ENCODE peak calls at places on chromosomes 4 and X, in ten cellular contexts. A is glutamatergic neuron, X is heart right ventricle, Y is GM10248, J is mesothelial cell of epicardium, S is Calu3, Z is adrenal gland, B is A549, E is endodermal cell, V is suprapubic skin. T is an unnamed sample.
A peak's percentile ranks its signal among the peaks of the same experiment; 100 is the strongest.

GRCh38 chrX:57417827-57418226 is 131.3 kb downstream of the FAAH2 start:
- DNase-seq in J (no peak), B (no peak), Z (no peak), A (no peak), X (no peak), S (peak; percentile 0), E (no peak), V (no peak), Y (no peak), T (no peak)

GRCh38 chr4:19455850-19456602 is 795.7 kb upstream of the SLIT2 start:
- DNase-seq in J (no peak), Y (no peak), S (no peak), B (no peak), X (no peak), A (no peak), Z (no peak), E (no peak), V (no peak), T (no peak)

GRCh38 chrX:46588263-46588662 is 14.7 kb downstream of the CHST7 start:
- DNase-seq in Z (peak; percentile 38), A (no peak), J (no peak), S (peak; percentile 21), B (no peak), Y (no peak), X (peak; percentile 67), V (no peak), E (peak; percentile 60), T (no peak)

GRCh38 chr4:6688879-6689505 is 4.7 kb upstream of the S100P start:
- DNase-seq in Z (peak; percentile 54), X (no peak), Y (peak; percentile 83), S (peak; percentile 78), E (peak; percentile 91), B (peak; percentile 77), V (no peak), A (peak; percentile 77), J (peak; percentile 48), T (peak; percentile 91)

GRCh38 chr4:82320351-82320750 is 53.4 kb downstream of the HNRNPD start:
- DNase-seq in B (no peak), E (no peak), Y (no peak), Z (no peak), V (no peak), X (no peak), S (no peak), J (no peak), A (no peak), T (no peak)

GRCh38 chrX:154738013-154738738 is 12.7 kb downstream of the GAB3 start:
- DNase-seq in S (peak; percentile 15), A (no peak), X (peak; percentile 59), V (no peak), E (no peak), J (no peak), Z (peak; percentile 61), B (no peak), Y (no peak), T (no peak)

GRCh38 chr4:126386512-126386911 is 1071.8 kb downstream of the FAT4 start:
- DNase-seq in B (no peak), A (no peak), J (no peak), S (no peak), V (no peak), Z (no peak), X (no peak), E (no peak), Y (no peak), T (no peak)

GRCh38 chr4:117968606-117969005 is 65.7 kb upstream of the NDST3 start:
- DNase-seq in Z (no peak), A (no peak), X (no peak), B (no peak), Y (no peak), E (no peak), S (no peak), V (no peak), J (no peak), T (no peak)

GRCh38 chr4:139599594-139600374 is 43.8 kb upstream of the SETD7 start:
- DNase-seq in X (no peak), A (no peak), Y (no peak), E (no peak), V (no peak), J (no peak), S (peak; percentile 2), B (peak; percentile 80), Z (no peak), T (no peak)

GRCh38 chrX:47992093-47992375 is 11.8 kb downstream of the ZNF182 start:
- DNase-seq in E (no peak), Y (no peak), B (no peak), A (no peak), V (no peak), S (no peak), X (no peak), J (no peak), Z (no peak), T (no peak)

GRCh38 chr4:14180983-14181601 is 553.6 kb upstream of the BOD1L1 start:
- DNase-seq in Z (no peak), V (no peak), A (no peak), Y (no peak), J (no peak), B (peak; percentile 13), X (no peak), E (no peak), S (peak; percentile 1), T (no peak)

GRCh38 chr4:183360161-183360919 is 38.1 kb upstream of the CLDN24 start:
- DNase-seq in X (no peak), Y (no peak), A (no peak), Z (no peak), V (peak; percentile 6), J (no peak), B (no peak), E (no peak), S (no peak), T (no peak)

GRCh38 chr4:89054627-89055026 is 2.4 kb downstream of the FAM13A start:
- DNase-seq in Z (no peak), S (no peak), Y (no peak), E (no peak), J (no peak), V (no peak), A (no peak), X (no peak), B (no peak), T (no peak)

GRCh38 chr4:37675587-37676290 is 10.4 kb downstream of the RELL1 start:
- DNase-seq in X (no peak), A (no peak), J (no peak), Z (no peak), E (no peak), B (no peak), Y (peak; percentile 58), V (no peak), S (no peak), T (no peak)

GRCh38 chrX:25013593-25014365 is 2.0 kb downstream of the ARX start:
- DNase-seq in V (no peak), X (no peak), J (no peak), B (no peak), S (no peak), Y (peak; percentile 48), A (no peak), E (peak; percentile 68), Z (no peak), T (no peak)

GRCh38 chr4:104490096-104490769 is 4.5 kb downstream of the CXXC4 start:
- DNase-seq in B (peak; percentile 3), X (no peak), E (peak; percentile 60), S (no peak), J (no peak), V (no peak), A (no peak), Z (no peak), Y (peak; percentile 24), T (no peak)

GRCh38 chrX:36684053-36684452 is 324.1 kb upstream of the FAM47C start:
- DNase-seq in B (no peak), J (no peak), X (no peak), A (no peak), E (no peak), S (no peak), Z (no peak), Y (no peak), V (no peak), T (no peak)
- TF ChIP-seq CTCF in B (no peak), J (no peak), X (no peak), A (no peak), E (peak; percentile 59), S (no peak), Z (no peak), Y (no peak), V (no peak), T (no peak)

DNA sequence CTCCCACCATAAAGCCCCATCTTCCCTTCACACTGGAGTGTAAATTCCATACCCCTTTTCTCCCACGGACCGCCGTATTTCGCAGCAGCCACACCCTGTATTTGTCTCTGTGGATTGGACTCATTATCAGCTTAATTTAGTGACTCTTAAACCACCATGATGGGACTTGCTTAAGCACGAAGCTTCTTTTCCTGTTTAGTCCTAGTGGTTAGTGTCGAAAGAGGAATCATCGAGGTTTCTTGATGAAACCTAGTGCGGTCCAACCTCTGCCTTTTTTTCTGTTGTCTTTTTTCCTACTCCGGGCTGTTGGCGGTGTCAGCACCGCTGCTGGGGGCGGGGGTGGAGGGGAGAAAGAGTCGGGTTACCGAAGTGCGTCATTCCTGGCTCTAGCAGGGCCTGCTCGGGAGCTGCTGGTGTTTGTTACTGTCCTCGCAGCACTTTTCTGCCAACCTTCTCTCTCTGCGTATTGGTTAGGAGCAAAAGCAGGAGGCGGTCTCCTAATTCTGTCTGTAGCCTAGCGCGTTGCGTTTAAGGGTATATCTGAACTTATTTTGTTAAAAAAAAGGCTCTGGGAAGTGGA is 1.4 kb downstream of the STAG2 start:
- DNase-seq in B (peak; percentile 83), S (peak; percentile 89), A (peak; percentile 76), E (peak; percentile 92), Y (peak; percentile 61), Z (peak; percentile 92), J (peak; percentile 70), X (peak; percentile 92), V (peak; percentile 93), T (peak; percentile 93)
- TF ChIP-seq CTCF in B (no peak), S (no peak), A (no peak), E (no peak), Y (no peak), Z (no peak), J (no peak), X (no peak), V (no peak), T (no peak)

GRCh38 chr4:119136541-119136940 is 909 bp downstream of the MYOZ2 start:
- DNase-seq in X (no peak), E (no peak), V (no peak), Y (no peak), S (no peak), B (no peak), J (no peak), Z (no peak), A (no peak), T (no peak)
- TF ChIP-seq CTCF in X (peak; percentile 22), E (peak; percentile 48), V (no peak), Y (no peak), S (no peak), B (no peak), J (no peak), Z (no peak), A (no peak), T (no peak)

DNA sequence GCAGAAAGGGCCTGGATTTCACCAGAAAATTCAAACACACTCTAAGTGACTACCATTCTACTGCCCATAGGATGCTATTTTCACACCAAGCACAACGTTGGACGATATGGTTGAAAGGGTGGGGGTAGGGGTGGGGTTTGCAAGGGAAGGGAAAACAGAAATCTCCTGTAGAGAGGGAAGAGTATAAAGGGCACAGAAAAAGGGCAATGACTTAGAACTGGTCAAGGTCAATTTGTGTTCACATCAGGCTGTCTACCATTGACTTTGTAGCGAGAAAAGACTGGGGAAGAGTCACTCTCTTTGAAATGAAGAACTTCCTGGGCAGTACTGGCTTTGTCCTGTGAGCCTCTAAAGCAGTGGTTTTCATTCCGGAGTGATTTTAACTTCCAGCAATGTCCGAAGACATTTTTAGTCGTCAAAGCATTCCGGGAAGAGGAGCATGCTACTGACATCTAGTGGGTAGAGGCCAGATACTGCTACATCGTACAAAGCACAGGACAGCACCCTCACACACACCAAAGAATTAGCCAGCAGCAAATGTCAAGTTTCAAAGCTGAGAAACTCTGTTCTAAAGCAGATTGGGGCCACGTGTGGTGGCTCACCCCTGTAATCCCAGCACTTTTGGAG is 48.4 kb upstream of the SLC7A3 start:
- DNase-seq in A (no peak), Z (peak; percentile 25), X (no peak), J (no peak), B (peak; percentile 18), E (peak; percentile 57), Y (peak; percentile 9), V (no peak), S (peak; percentile 1), T (no peak)
- TF ChIP-seq CTCF in A (no peak), Z (peak; percentile 33), X (peak; percentile 40), J (no peak), B (peak; percentile 35), E (peak; percentile 66), Y (no peak), V (no peak), S (no peak), T (peak; percentile 50)

T was measured in osteocyte.